ENCODE peak calls at places on chromosomes 13 and 19, in nine cellular contexts. E is Caco-2; H is CD8-positive, alpha-beta T cell; W is left ventricle myocardium inferior; O is body of pancreas; K is CD8-positive, alpha-beta memory T cell; B is mammary epithelial cell; C is Peyer's patch; Q is PC-3. D is an unnamed sample. For H3K4me1 and H3K9me3, the result is how much of the 10 kb centered on the place peaks cover.

GRCh38 chr19:55456347-55456746 is 5.1 kb downstream of the ISOC2 start:
- DNase-seq in B (no peak), H (no peak), K (no peak), C (no peak), Q (no peak), E (no peak), O (no peak), W (no peak), D (no peak)

GRCh38 chr13:98890186-98890585 is 87.7 kb downstream of the DOCK9 start:
- DNase-seq in Q (peak), E (no peak), W (no peak), B (peak), C (no peak), O (no peak), H (no peak), K (no peak), D (no peak)

GRCh38 chr13:30832845-30833332 is 73.2 kb upstream of the MEDAG start:
- DNase-seq in C (peak), E (peak), H (no peak), W (peak), B (peak), K (no peak), O (peak), Q (peak), D (peak)

GRCh38 chr13:110571897-110572777 is 10.6 kb upstream of the RAB20 start:
- DNase-seq in W (no peak), Q (no peak), B (no peak), O (no peak), H (no peak), E (no peak), C (peak), K (no peak), D (no peak)

GRCh38 chr19:3190921-3191805 is 5.4 kb downstream of the NCLN start:
- DNase-seq in C (no peak), W (no peak), B (no peak), O (no peak), K (no peak), H (no peak), Q (no peak), E (no peak), D (no peak)

GRCh38 chr19:56625708-56626107 is 17.3 kb upstream of the SMIM17 start:
- DNase-seq in Q (no peak), H (no peak), B (no peak), C (no peak), W (no peak), O (no peak), E (no peak), K (no peak), D (no peak)

GRCh38 chr19:40503300-40503699 is 36.5 kb downstream of the SPTBN4 start:
- DNase-seq in Q (no peak), W (no peak), C (no peak), E (no peak), O (peak), B (no peak), K (no peak), H (no peak), D (peak)

GRCh38 chr13:110364081-110364480 is 57.0 kb downstream of the COL4A2 start:
- DNase-seq in C (no peak), E (no peak), O (no peak), K (no peak), H (no peak), Q (no peak), B (no peak), W (no peak), D (no peak)

GRCh38 chr13:106133025-106133424 is 402.4 kb downstream of the EFNB2 start:
- DNase-seq in E (no peak), H (no peak), W (no peak), K (no peak), C (no peak), B (peak), O (no peak), Q (peak), D (no peak)

GRCh38 chr19:3098515-3099346 is 4.6 kb downstream of the GNA11 start:
- DNase-seq in E (no peak), Q (no peak), K (peak), W (peak), B (peak), H (peak), C (peak), O (peak), D (no peak)

GRCh38 chr19:52518646-52519045 is 8.8 kb upstream of the ZNF808 start:
- DNase-seq in W (no peak), E (no peak), Q (no peak), B (no peak), K (no peak), H (no peak), O (no peak), C (no peak), D (no peak)

GRCh38 chr19:39350156-39350555 is 7.9 kb downstream of the SAMD4B start:
- DNase-seq in K (no peak), H (no peak), E (no peak), O (no peak), W (no peak), B (no peak), C (no peak), Q (no peak), D (no peak)

GRCh38 chr13:86760620-86761019 is 910.6 kb upstream of the SLITRK5 start:
- DNase-seq in O (no peak), W (no peak), C (no peak), Q (no peak), K (no peak), B (no peak), H (no peak), E (no peak), D (no peak)

GRCh38 chr19:28920269-28921066 is 292.5 kb downstream of the UQCRFS1 start:
- DNase-seq in K (no peak), W (no peak), C (no peak), O (no peak), E (no peak), H (no peak), B (no peak), Q (no peak), D (no peak)

GRCh38 chr19:45800009-45800553 is 7.4 kb upstream of the DMWD start:
- DNase-seq in K (no peak), E (no peak), H (no peak), B (peak), Q (no peak), W (no peak), O (no peak), C (no peak), D (no peak)

GRCh38 chr13:98672947-98673545 is 79.4 kb downstream of the SLC15A1 start:
- DNase-seq in C (peak), W (peak), K (peak), B (peak), O (peak), H (peak), Q (peak), E (peak), D (peak)

GRCh38 chr19:18193388-18194207 is 580 bp downstream of the MPV17L2 start:
- DNase-seq in W (no peak), O (no peak), B (no peak), Q (peak), K (no peak), E (no peak), H (no peak), C (no peak), D (peak)

GRCh38 chr19:35063940-35064818 is 22.7 kb downstream of the HPN start:
- DNase-seq in Q (peak), W (no peak), O (peak), E (no peak), C (no peak), B (peak), K (no peak), H (no peak), D (no peak)

GRCh38 chr13:41492432-41493267 is 35.3 kb downstream of the RGCC start:
- DNase-seq in H (peak), O (no peak), W (no peak), C (no peak), E (no peak), B (no peak), Q (no peak), K (peak), D (no peak)

GRCh38 chr13:99308481-99309087 is 1.4 kb upstream of the GPR183 start:
- DNase-seq in W (no peak), Q (no peak), O (no peak), E (no peak), C (no peak), B (no peak), K (no peak), H (no peak), D (no peak)

GRCh38 chr19:43809762-43810696 is 7.8 kb upstream of the LYPD5 start:
- DNase-seq in W (no peak), B (peak), K (peak), H (no peak), E (no peak), O (no peak), Q (peak), C (no peak), D (no peak)

GRCh38 chr13:57858376-57858775 is 226.8 kb downstream of the PCDH17 start:
- DNase-seq in O (no peak), B (no peak), H (no peak), C (no peak), K (no peak), E (no peak), Q (no peak), W (no peak), D (no peak)

GRCh38 chr19:17332677-17333581 is 1.7 kb downstream of the ANO8 start:
- DNase-seq in E (peak), H (peak), O (peak), B (peak), Q (peak), K (peak), W (no peak), C (no peak), D (peak)

GRCh38 chr13:100535401-100536135 is 53.0 kb downstream of the GGACT start:
- DNase-seq in B (no peak), Q (no peak), E (no peak), K (no peak), H (no peak), W (no peak), C (no peak), O (no peak), D (no peak)

DNA sequence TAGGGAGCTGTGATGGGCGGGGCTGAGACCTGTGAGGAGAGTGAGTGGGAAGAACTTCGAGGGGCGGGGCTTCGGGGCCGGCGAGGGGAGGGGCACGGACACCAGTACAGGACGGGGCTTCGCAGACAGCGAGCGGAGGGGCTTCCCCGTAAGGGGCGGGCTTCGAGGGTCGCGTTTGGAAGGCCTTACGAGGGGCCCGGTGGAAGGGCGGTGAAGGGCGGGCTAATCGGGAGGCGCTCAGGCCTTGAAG is 4.1 kb upstream of the EMP3 start:
- DNase-seq in K (peak), H (peak), Q (peak), B (peak), E (peak), O (peak), C (peak), W (peak), D (peak)
- H3K4me1 ChIP-seq in K (under half), H (under half), Q (under half), B (under half), E (under half), O (under half), C (under half), W (half or more), D (under half)

GRCh38 chr13:112661291-112661690 is 28.5 kb upstream of the ATP11A start:
- DNase-seq in E (no peak), C (no peak), Q (no peak), B (no peak), K (no peak), O (no peak), H (no peak), W (no peak), D (no peak)
- H3K4me3 ChIP-seq in E (no peak), C (no peak), Q (no peak), B (no peak), K (no peak), O (no peak), H (no peak), W (no peak), D (no peak)

GRCh38 chr13:47959468-47960088 is 41.5 kb downstream of the SUCLA2 start:
- DNase-seq in W (no peak), O (no peak), H (no peak), K (no peak), E (no peak), Q (no peak), C (no peak), B (peak), D (no peak)
- H3K9me3 ChIP-seq in W (under half), O (under half), H (under half), K (under half), E (half or more), Q (under half), C (under half), B (under half), D (under half)

GRCh38 chr13:59263531-59263930 is 900.2 kb downstream of the DIAPH3 start:
- DNase-seq in Q (no peak), E (no peak), K (no peak), B (no peak), O (no peak), W (no peak), H (no peak), C (no peak), D (no peak)
- H3K4me1 ChIP-seq in Q (under half), E (under half), K (under half), B (under half), O (under half), W (under half), H (under half), C (under half), D (under half)